ENCODE peak calls at places on chromosome 18, in six cellular contexts. K is aorta, E is HCT116, R is kidney epithelial cell, I is skeletal muscle cell, B is fibroblast of villous mesenchyme. U is an unnamed sample.
A peak's percentile ranks its signal among the peaks of the same experiment; 100 is the strongest.

GRCh38 chr18:50447952-50448351 is 73.1 kb downstream of the SKA1 start:
- DNase-seq in K (no peak), E (no peak), R (no peak), I (no peak), B (no peak), U (no peak)

GRCh38 chr18:23822590-23823385 is 133.5 kb downstream of the LAMA3 start:
- DNase-seq in K (no peak), E (no peak), R (peak; percentile 72), I (no peak), B (no peak), U (no peak)

GRCh38 chr18:43525149-43525548 is 247.9 kb upstream of the SYT4 start:
- DNase-seq in K (no peak), E (no peak), R (no peak), I (peak; percentile 10), B (no peak), U (no peak)

GRCh38 chr18:44893045-44893706 is 212.5 kb downstream of the SETBP1 start:
- DNase-seq in K (no peak), E (no peak), R (no peak), I (no peak), B (no peak), U (no peak)

GRCh38 chr18:73646772-73647171 is 500.9 kb downstream of the FBXO15 start:
- DNase-seq in K (no peak), E (no peak), R (peak; percentile 56), I (peak; percentile 29), B (no peak), U (peak; percentile 55)

GRCh38 chr18:23776306-23776705 is 87.1 kb downstream of the LAMA3 start:
- DNase-seq in K (no peak), E (no peak), R (no peak), I (no peak), B (no peak), U (no peak)

GRCh38 chr18:67590571-67591141 is 74.1 kb upstream of the DSEL start:
- DNase-seq in K (no peak), E (no peak), R (no peak), I (no peak), B (peak; percentile 45), U (no peak)

GRCh38 chr18:58005036-58005435 is 39.0 kb upstream of the NEDD4L start:
- DNase-seq in K (no peak), E (no peak), R (peak; percentile 21), I (no peak), B (peak; percentile 28), U (no peak)

GRCh38 chr18:60040966-60041365 is 141.2 kb downstream of the PMAIP1 start:
- DNase-seq in K (no peak), E (no peak), R (no peak), I (no peak), B (no peak), U (no peak)

GRCh38 chr18:35535297-35535696 is 37.5 kb upstream of the INO80C start:
- DNase-seq in K (no peak), E (no peak), R (no peak), I (no peak), B (no peak), U (no peak)

GRCh38 chr18:26307161-26307773 is 81.0 kb downstream of the TAF4B start:
- DNase-seq in K (no peak), E (peak; percentile 15), R (no peak), I (peak; percentile 17), B (peak; percentile 66), U (peak; percentile 15)

GRCh38 chr18:58590231-58590630 is 38.7 kb downstream of the ALPK2 start:
- DNase-seq in K (no peak), E (no peak), R (no peak), I (peak; percentile 46), B (peak; percentile 94), U (peak; percentile 67)

GRCh38 chr18:74478876-74479275 is 17.3 kb upstream of the CNDP2 start:
- DNase-seq in K (no peak), E (no peak), R (no peak), I (no peak), B (peak; percentile 44), U (no peak)

GRCh38 chr18:46426311-46427047 is 230.5 kb downstream of the LOXHD1 start:
- DNase-seq in K (no peak), E (no peak), R (no peak), I (no peak), B (no peak), U (no peak)

GRCh38 chr18:60895181-60895580 is 438.0 kb upstream of the CDH20 start:
- DNase-seq in K (no peak), E (no peak), R (no peak), I (no peak), B (no peak), U (no peak)

GRCh38 chr18:3455090-3455640 is 5.2 kb downstream of the TGIF1 start:
- DNase-seq in K (no peak), E (no peak), R (no peak), I (no peak), B (no peak), U (no peak)

GRCh38 chr18:3456686-3457069 is 6.7 kb downstream of the TGIF1 start:
- DNase-seq in K (no peak), E (no peak), R (no peak), I (no peak), B (no peak), U (no peak)

GRCh38 chr18:3454365-3455089 is 4.6 kb downstream of the TGIF1 start:
- DNase-seq in K (no peak), E (no peak), R (no peak), I (no peak), B (peak; percentile 85), U (no peak)

GRCh38 chr18:3457261-3457724 is 7.3 kb downstream of the TGIF1 start:
- DNase-seq in K (no peak), E (no peak), R (no peak), I (no peak), B (no peak), U (no peak)

DNA sequence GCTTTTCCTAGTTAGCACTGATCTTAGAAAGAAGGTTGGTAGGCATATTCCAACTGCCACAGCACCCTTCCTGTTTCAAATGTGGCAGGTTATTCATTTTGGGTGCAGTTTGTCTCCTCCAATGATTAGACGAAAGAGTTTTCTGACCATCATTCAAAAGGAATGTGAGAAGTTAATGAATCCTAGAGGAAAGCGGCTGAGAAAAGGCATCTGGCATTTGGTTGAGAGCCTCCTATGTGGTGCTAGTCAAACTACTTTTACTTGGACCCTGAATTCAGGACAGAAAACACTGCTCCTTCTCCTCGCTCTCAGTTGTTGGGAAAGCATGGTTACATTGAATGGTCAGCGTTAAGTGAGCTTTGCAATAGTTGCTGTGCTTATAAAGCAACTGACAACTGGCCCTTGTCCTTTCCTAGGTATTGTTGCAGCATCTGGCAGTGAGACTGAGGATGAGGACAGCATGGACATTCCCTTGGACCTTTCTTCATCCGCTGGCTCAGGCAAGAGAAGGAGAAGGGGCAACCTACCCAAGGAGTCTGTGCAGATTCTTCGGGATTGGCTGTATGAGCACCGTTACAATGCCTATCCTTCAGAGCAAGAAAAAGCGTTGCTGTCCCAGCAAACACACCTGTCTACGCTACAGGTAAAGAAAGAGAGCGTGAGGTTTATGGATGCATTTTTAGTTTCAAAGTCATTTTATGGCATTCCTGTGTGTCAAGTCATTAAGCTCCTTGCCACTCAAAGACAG is 6.1 kb downstream of the TGIF1 start:
- DNase-seq in K (no peak), E (no peak), R (peak; percentile 65), I (no peak), B (peak; percentile 64), U (no peak)
- H3K4me3 ChIP-seq in K (no peak overlapping the region), E (no peak overlapping the region), R (peak overlapping the region; percentile 93), I (peak overlapping the region; percentile 2), B (peak overlapping the region; percentile 22), U (peak overlapping the region; percentile 53)

GRCh38 chr18:31204833-31205232 is 42.2 kb upstream of the DSC1 start:
- DNase-seq in K (no peak), E (no peak), R (no peak), I (no peak), B (no peak), U (no peak)

GRCh38 chr18:31209041-31209440 is 46.4 kb upstream of the DSC1 start:
- DNase-seq in K (no peak), E (no peak), R (no peak), I (no peak), B (no peak), U (no peak)

GRCh38 chr18:31205273-31205672 is 42.6 kb upstream of the DSC1 start:
- DNase-seq in K (no peak), E (no peak), R (no peak), I (no peak), B (no peak), U (no peak)

GRCh38 chr18:31206064-31206463 is 43.4 kb upstream of the DSC1 start:
- DNase-seq in K (no peak), E (no peak), R (no peak), I (no peak), B (no peak), U (no peak)

GRCh38 chr18:31206787-31207381 is 44.2 kb upstream of the DSC1 start:
- DNase-seq in K (peak; percentile 74), E (peak; percentile 97), R (peak; percentile 86), I (no peak), B (no peak), U (no peak)
- H3K4me3 ChIP-seq in K (no peak overlapping the region), E (peak overlapping the region; percentile 8), R (no peak overlapping the region), I (no peak overlapping the region), B (no peak overlapping the region), U (no peak overlapping the region)

GRCh38 chr18:711693-712400 is 583 bp downstream of the ENOSF1 start:
- DNase-seq in K (peak; percentile 83), E (peak; percentile 57), R (no peak), I (peak; percentile 76), B (peak; percentile 98), U (peak; percentile 33)

GRCh38 chr18:711330-711692 is 1.1 kb downstream of the ENOSF1 start:
- DNase-seq in K (no peak), E (no peak), R (no peak), I (no peak), B (no peak), U (no peak)

GRCh38 chr18:712401-713134 is at the start of gene ENOSF1:
- DNase-seq in K (peak; percentile 92), E (peak; percentile 54), R (no peak), I (peak; percentile 30), B (peak; percentile 89), U (peak; percentile 10)

GRCh38 chr18:710418-711300 is 1.8 kb downstream of the ENOSF1 start:
- DNase-seq in K (no peak), E (no peak), R (no peak), I (no peak), B (no peak), U (no peak)

GRCh38 chr18:713135-713490 is 683 bp upstream of the ENOSF1 start:
- DNase-seq in K (no peak), E (no peak), R (no peak), I (no peak), B (no peak), U (no peak)
- H3K4me3 ChIP-seq in K (no peak overlapping the region), E (no peak overlapping the region), R (peak overlapping the region; percentile 67), I (no peak overlapping the region), B (peak overlapping the region; percentile 55), U (no peak overlapping the region)

GRCh38 chr18:48826806-48827205 is 124.0 kb downstream of the SMAD7 start:
- DNase-seq in K (peak; percentile 34), E (no peak), R (no peak), I (no peak), B (no peak), U (no peak)

GRCh38 chr18:48829443-48830149 is 121.2 kb downstream of the SMAD7 start:
- DNase-seq in K (peak; percentile 68), E (no peak), R (no peak), I (no peak), B (no peak), U (no peak)

GRCh38 chr18:48828713-48829442 is 121.9 kb downstream of the SMAD7 start:
- DNase-seq in K (peak; percentile 56), E (no peak), R (no peak), I (no peak), B (peak; percentile 50), U (no peak)

GRCh38 chr18:48827321-48828200 is 123.2 kb downstream of the SMAD7 start:
- DNase-seq in K (peak; percentile 59), E (no peak), R (no peak), I (no peak), B (peak; percentile 91), U (no peak)

GRCh38 chr18:48828201-48828580 is 122.6 kb downstream of the SMAD7 start:
- DNase-seq in K (no peak), E (no peak), R (no peak), I (no peak), B (no peak), U (no peak)
- H3K4me3 ChIP-seq in K (no peak overlapping the region), E (no peak overlapping the region), R (no peak overlapping the region), I (no peak overlapping the region), B (peak overlapping the region; percentile 21), U (no peak overlapping the region)

U was measured in AG04450.